ENCODE peak calls at places on chromosomes 16 and 17, in ten cellular contexts. E, Z, R, W, S, C, Y, A, L and M are unnamed samples. For H3K4me1, the result is how much of the 10 kb centered on the place peaks cover.

GRCh38 chr17:14753383-14753782 is 452.5 kb downstream of the HS3ST3B1 start:
- DNase-seq in E (no peak), Z (no peak), R (no peak), W (no peak), S (no peak), C (no peak), Y (no peak), A (no peak), L (no peak), M (no peak)

GRCh38 chr16:74730049-74730683 is 29.5 kb upstream of the MLKL start:
- DNase-seq in E (no peak), Z (no peak), R (peak), W (peak), S (peak), C (no peak), Y (no peak), A (peak), L (no peak), M (no peak)

GRCh38 chr16:4360538-4361021 is 9.5 kb upstream of the PAM16 start:
- DNase-seq in E (no peak), Z (no peak), R (no peak), W (no peak), S (no peak), C (no peak), Y (no peak), A (no peak), L (peak), M (no peak)

GRCh38 chr16:4689091-4689671 is 4.2 kb upstream of the NUDT16L1 start:
- DNase-seq in E (peak), Z (no peak), R (no peak), W (no peak), S (no peak), C (no peak), Y (no peak), A (no peak), L (no peak), M (no peak)

GRCh38 chr17:78379134-78379497 is 667 bp downstream of the PGS1 start:
- DNase-seq in E (no peak), Z (no peak), R (no peak), W (no peak), S (no peak), C (no peak), Y (no peak), A (peak), L (no peak), M (peak)

GRCh38 chr16:80948886-80949502 is 57.7 kb downstream of the CMC2 start:
- DNase-seq in E (peak), Z (no peak), R (no peak), W (no peak), S (peak), C (no peak), Y (peak), A (no peak), L (peak), M (peak)

GRCh38 chr16:66270333-66270927 is 96.1 kb upstream of the CDH5 start:
- DNase-seq in E (peak), Z (peak), R (peak), W (peak), S (peak), C (peak), Y (peak), A (peak), L (peak), M (peak)

GRCh38 chr16:55389426-55390073 is 65.5 kb downstream of the IRX6 start:
- DNase-seq in E (no peak), Z (no peak), R (no peak), W (no peak), S (no peak), C (no peak), Y (peak), A (no peak), L (no peak), M (peak)

GRCh38 chr17:79865351-79866210 is 26.3 kb upstream of the CBX4 start:
- DNase-seq in E (peak), Z (no peak), R (no peak), W (no peak), S (no peak), C (no peak), Y (no peak), A (no peak), L (no peak), M (no peak)

GRCh38 chr17:40509626-40510327 is 8.4 kb upstream of the TNS4 start:
- DNase-seq in E (no peak), Z (no peak), R (no peak), W (no peak), S (no peak), C (no peak), Y (no peak), A (no peak), L (no peak), M (peak)

GRCh38 chr17:35679007-35679682 is 52.3 kb upstream of the RASL10B start:
- DNase-seq in E (no peak), Z (no peak), R (no peak), W (no peak), S (no peak), C (no peak), Y (no peak), A (peak), L (no peak), M (no peak)

GRCh38 chr17:74334393-74335039 is 8.5 kb downstream of the KIF19 start:
- DNase-seq in E (no peak), Z (no peak), R (no peak), W (no peak), S (no peak), C (no peak), Y (no peak), A (no peak), L (no peak), M (no peak)

GRCh38 chr17:9432867-9433495 is 142.6 kb downstream of the STX8 start:
- DNase-seq in E (no peak), Z (no peak), R (no peak), W (no peak), S (no peak), C (no peak), Y (no peak), A (peak), L (no peak), M (no peak)

GRCh38 chr17:3915642-3916012 is 638 bp downstream of the P2RX1 start:
- DNase-seq in E (no peak), Z (no peak), R (no peak), W (no peak), S (no peak), C (no peak), Y (no peak), A (no peak), L (no peak), M (no peak)

GRCh38 chr17:74204474-74204873 is 996 bp downstream of the RPL38 start:
- DNase-seq in E (no peak), Z (no peak), R (no peak), W (no peak), S (no peak), C (no peak), Y (no peak), A (no peak), L (no peak), M (no peak)

GRCh38 chr17:77352441-77352840 is 211.7 kb downstream of the SEC14L1 start:
- DNase-seq in E (no peak), Z (no peak), R (no peak), W (no peak), S (peak), C (no peak), Y (no peak), A (no peak), L (no peak), M (no peak)

GRCh38 chr16:53865492-53865863 is 161.5 kb downstream of the FTO start:
- DNase-seq in E (no peak), Z (no peak), R (no peak), W (no peak), S (no peak), C (no peak), Y (no peak), A (peak), L (no peak), M (no peak)

GRCh38 chr17:50272711-50273653 is 1.3 kb upstream of the TMEM92 start:
- DNase-seq in E (peak), Z (peak), R (peak), W (no peak), S (peak), C (peak), Y (peak), A (no peak), L (peak), M (peak)

GRCh38 chr17:3845361-3845753 is 689 bp downstream of the NCBP3 start:
- DNase-seq in E (no peak), Z (peak), R (peak), W (no peak), S (no peak), C (no peak), Y (no peak), A (peak), L (no peak), M (peak)

GRCh38 chr17:64133546-64134215 is 3.7 kb upstream of the ERN1 start:
- DNase-seq in E (no peak), Z (no peak), R (no peak), W (no peak), S (no peak), C (peak), Y (no peak), A (peak), L (peak), M (peak)

GRCh38 chr16:19075511-19075910 is 8.1 kb downstream of the COQ7 start:
- DNase-seq in E (no peak), Z (no peak), R (no peak), W (no peak), S (no peak), C (no peak), Y (no peak), A (no peak), L (no peak), M (no peak)

GRCh38 chr16:48215738-48216137 is 28.4 kb upstream of the LONP2 start:
- DNase-seq in E (no peak), Z (no peak), R (no peak), W (no peak), S (no peak), C (no peak), Y (no peak), A (no peak), L (no peak), M (no peak)

GRCh38 chr16:49859139-49859947 is 3.4 kb upstream of the ZNF423 start:
- DNase-seq in E (peak), Z (no peak), R (no peak), W (no peak), S (peak), C (peak), Y (peak), A (peak), L (no peak), M (peak)

GRCh38 chr16:50251375-50252081 is 14.8 kb upstream of the ADCY7 start:
- DNase-seq in E (peak), Z (no peak), R (no peak), W (no peak), S (no peak), C (no peak), Y (no peak), A (peak), L (no peak), M (peak)

GRCh38 chr17:1779571-1780074 is 17.8 kb downstream of the SERPINF1 start:
- DNase-seq in E (no peak), Z (no peak), R (peak), W (peak), S (peak), C (peak), Y (peak), A (peak), L (no peak), M (peak)

GRCh38 chr17:2295575-2295974 is 8.0 kb downstream of the SMG6 start:
- DNase-seq in E (no peak), Z (no peak), R (no peak), W (no peak), S (no peak), C (no peak), Y (no peak), A (peak), L (no peak), M (no peak)

GRCh38 chr17:76270127-76270592 is 5.0 kb downstream of the UBALD2 start:
- DNase-seq in E (no peak), Z (peak), R (no peak), W (no peak), S (no peak), C (no peak), Y (no peak), A (no peak), L (no peak), M (no peak)

GRCh38 chr16:73054732-73055481 is 7.0 kb upstream of the ZFHX3 start:
- DNase-seq in E (no peak), Z (no peak), R (peak), W (no peak), S (no peak), C (no peak), Y (no peak), A (peak), L (no peak), M (no peak)

GRCh38 chr17:44759096-44759915 is 518 bp downstream of the ADAM11 start:
- DNase-seq in E (no peak), Z (no peak), R (no peak), W (no peak), S (no peak), C (no peak), Y (no peak), A (no peak), L (peak), M (no peak)

GRCh38 chr16:89845417-89845816 is 17.1 kb downstream of the SPIRE2 start:
- DNase-seq in E (no peak), Z (peak), R (no peak), W (no peak), S (no peak), C (no peak), Y (no peak), A (no peak), L (no peak), M (no peak)

GRCh38 chr16:5176505-5176904 is 78.9 kb upstream of the EEF2KMT start:
- DNase-seq in E (no peak), Z (no peak), R (no peak), W (no peak), S (no peak), C (no peak), Y (no peak), A (no peak), L (peak), M (no peak)

GRCh38 chr16:13322357-13322756 is 421.0 kb downstream of the SHISA9 start:
- DNase-seq in E (no peak), Z (no peak), R (no peak), W (no peak), S (no peak), C (no peak), Y (no peak), A (no peak), L (no peak), M (no peak)

GRCh38 chr17:55577011-55577586 is 65.8 kb upstream of the SMIM36 start:
- DNase-seq in E (peak), Z (no peak), R (no peak), W (no peak), S (peak), C (peak), Y (peak), A (peak), L (no peak), M (peak)

GRCh38 chr17:80961516-80961915 is 30.1 kb upstream of the CHMP6 start:
- DNase-seq in E (peak), Z (no peak), R (no peak), W (no peak), S (no peak), C (no peak), Y (no peak), A (no peak), L (no peak), M (no peak)

GRCh38 chr17:74130841-74131240 is 72.6 kb upstream of the RPL38 start:
- DNase-seq in E (no peak), Z (no peak), R (no peak), W (no peak), S (no peak), C (no peak), Y (no peak), A (no peak), L (no peak), M (no peak)

GRCh38 chr17:38455288-38455915 is 27.1 kb downstream of the ARHGAP23 start:
- DNase-seq in E (no peak), Z (no peak), R (no peak), W (peak), S (no peak), C (no peak), Y (no peak), A (no peak), L (peak), M (peak)

GRCh38 chr17:38457577-38458371 is 29.5 kb downstream of the ARHGAP23 start:
- DNase-seq in E (no peak), Z (no peak), R (no peak), W (no peak), S (no peak), C (no peak), Y (no peak), A (no peak), L (no peak), M (no peak)

GRCh38 chr17:38454528-38454927 is 26.3 kb downstream of the ARHGAP23 start:
- DNase-seq in E (peak), Z (no peak), R (peak), W (peak), S (no peak), C (peak), Y (peak), A (peak), L (no peak), M (peak)

GRCh38 chr17:38453951-38454421 is 25.7 kb downstream of the ARHGAP23 start:
- DNase-seq in E (no peak), Z (no peak), R (peak), W (peak), S (no peak), C (peak), Y (no peak), A (peak), L (peak), M (no peak)

GRCh38 chr17:38456031-38456815 is 28.0 kb downstream of the ARHGAP23 start:
- DNase-seq in E (no peak), Z (no peak), R (no peak), W (no peak), S (no peak), C (no peak), Y (no peak), A (no peak), L (peak), M (no peak)
- TF ChIP-seq CTCF in E (no peak), Z (no peak), R (no peak), W (no peak), S (no peak), C (no peak), Y (no peak), A (peak), L (peak), M (no peak)

GRCh38 chr16:56633535-56633934 is 1.1 kb downstream of the MT1M start:
- DNase-seq in E (no peak), Z (no peak), R (no peak), W (no peak), S (no peak), C (no peak), Y (no peak), A (no peak), L (no peak), M (no peak)
- H3K4me1 ChIP-seq in E (under half), Z (under half), R (under half), W (under half), S (under half), C (under half), Y (under half), A (under half), L (under half), M (under half)

GRCh38 chr16:85986931-85987749 is 88.2 kb downstream of the IRF8 start:
- DNase-seq in E (no peak), Z (peak), R (no peak), W (no peak), S (peak), C (no peak), Y (no peak), A (no peak), L (peak), M (no peak)
- TF ChIP-seq CTCF in E (peak), Z (peak), R (peak), W (peak), S (peak), C (peak), Y (peak), A (no peak), L (peak), M (peak)

GRCh38 chr17:29037739-29038465 is 5.0 kb upstream of the PIPOX start:
- DNase-seq in E (no peak), Z (no peak), R (no peak), W (no peak), S (no peak), C (no peak), Y (no peak), A (no peak), L (no peak), M (no peak)
- H3K4me1 ChIP-seq in E (under half), Z (under half), R (under half), W (under half), S (under half), C (under half), Y (under half), A (under half), L (half or more), M (under half)

DNA sequence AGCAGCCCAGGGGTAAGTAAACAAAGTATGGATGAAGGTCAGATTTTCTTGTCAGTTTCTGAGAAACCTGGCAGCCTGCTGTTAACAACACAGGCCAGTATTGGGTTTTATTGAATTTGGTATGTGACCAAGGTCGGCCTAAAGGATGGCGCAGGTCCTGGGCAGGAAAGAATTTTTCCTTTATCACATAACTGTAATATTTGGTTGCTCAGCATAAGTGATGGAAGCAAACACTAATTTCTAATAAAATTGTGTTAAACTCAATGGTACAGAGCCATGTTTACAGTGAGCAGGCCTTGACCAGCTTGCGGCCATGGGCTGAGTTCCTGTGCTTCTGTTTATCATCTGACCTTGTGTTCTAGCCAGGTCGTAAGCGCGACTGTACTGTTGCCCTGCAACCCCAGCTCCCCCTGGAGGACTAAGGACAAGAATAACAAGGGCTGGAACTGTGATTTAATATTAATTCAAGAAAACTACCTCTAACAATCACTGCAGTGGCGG is 10.5 kb downstream of the POLDIP2 start:
- DNase-seq in E (no peak), Z (no peak), R (no peak), W (no peak), S (no peak), C (no peak), Y (no peak), A (no peak), L (peak), M (no peak)
- TF ChIP-seq CTCF in E (peak), Z (no peak), R (peak), W (peak), S (no peak), C (no peak), Y (peak), A (peak), L (peak), M (no peak)